ENCODE peak calls at places on chromosomes 1 and 21, in eight cellular contexts. Z is mesendoderm; O is hepatocyte; M is A549; K is breast epithelium; P is GM23248; N is CD8-positive, alpha-beta T cell; X is aorta. J is an unnamed sample.

GRCh38 chr1:5986018-5986417 is 6.2 kb downstream of the NPHP4 start:
- DNase-seq in Z (no peak), O (no peak), M (no peak), K (no peak), P (no peak), N (no peak), X (peak; percentile 52), J (no peak)

GRCh38 chr21:46375560-46376230 is 51.7 kb downstream of the PCNT start:
- DNase-seq in Z (no peak), O (no peak), M (no peak), K (no peak), P (no peak), N (no peak), X (no peak), J (no peak)

GRCh38 chr1:192766009-192766625 is 42.7 kb upstream of the RGS2 start:
- DNase-seq in Z (no peak), O (peak; percentile 10), M (no peak), K (no peak), P (peak; percentile 57), N (no peak), X (no peak), J (no peak)

GRCh38 chr1:197619008-197619640 is 156.2 kb downstream of the DENND1B start:
- DNase-seq in Z (peak; percentile 16), O (no peak), M (peak; percentile 31), K (no peak), P (peak; percentile 56), N (no peak), X (no peak), J (no peak)

GRCh38 chr1:86648255-86648654 is 56.1 kb upstream of the SH3GLB1 start:
- DNase-seq in Z (peak; percentile 6), O (no peak), M (no peak), K (no peak), P (peak; percentile 82), N (no peak), X (no peak), J (no peak)

GRCh38 chr1:29708818-29709710 is 472.7 kb downstream of the PTPRU start:
- DNase-seq in Z (peak; percentile 50), O (peak; percentile 38), M (peak; percentile 82), K (no peak), P (peak; percentile 81), N (no peak), X (no peak), J (peak; percentile 78)

GRCh38 chr1:112309499-112309898 is 86.5 kb upstream of the CTTNBP2NL start:
- DNase-seq in Z (no peak), O (no peak), M (no peak), K (no peak), P (no peak), N (no peak), X (no peak), J (no peak)

GRCh38 chr1:115275216-115275615 is 62.8 kb downstream of the NGF start:
- DNase-seq in Z (peak; percentile 65), O (no peak), M (peak; percentile 5), K (no peak), P (no peak), N (no peak), X (no peak), J (no peak)

GRCh38 chr21:16563111-16563510 is 833.3 kb downstream of the USP25 start:
- DNase-seq in Z (no peak), O (no peak), M (no peak), K (no peak), P (no peak), N (no peak), X (no peak), J (no peak)

GRCh38 chr1:162541619-162542141 is 19.8 kb upstream of the UAP1 start:
- DNase-seq in Z (no peak), O (peak; percentile 52), M (peak; percentile 25), K (no peak), P (peak; percentile 98), N (no peak), X (no peak), J (no peak)

GRCh38 chr1:221521686-221522085 is 220.2 kb downstream of the DUSP10 start:
- DNase-seq in Z (no peak), O (no peak), M (no peak), K (no peak), P (no peak), N (no peak), X (no peak), J (no peak)

GRCh38 chr1:191371626-191372025 is 786.6 kb upstream of the RGS18 start:
- DNase-seq in Z (no peak), O (no peak), M (no peak), K (no peak), P (no peak), N (no peak), X (no peak), J (no peak)
- H3K4me1 ChIP-seq in Z (no peaks in the 10 kb centered on the region), O (no peaks in the 10 kb centered on the region), M (no peaks in the 10 kb centered on the region), K (no peaks in the 10 kb centered on the region), P (no peaks in the 10 kb centered on the region), N (no peaks in the 10 kb centered on the region), X (no peaks in the 10 kb centered on the region), J (no peaks in the 10 kb centered on the region)

DNA sequence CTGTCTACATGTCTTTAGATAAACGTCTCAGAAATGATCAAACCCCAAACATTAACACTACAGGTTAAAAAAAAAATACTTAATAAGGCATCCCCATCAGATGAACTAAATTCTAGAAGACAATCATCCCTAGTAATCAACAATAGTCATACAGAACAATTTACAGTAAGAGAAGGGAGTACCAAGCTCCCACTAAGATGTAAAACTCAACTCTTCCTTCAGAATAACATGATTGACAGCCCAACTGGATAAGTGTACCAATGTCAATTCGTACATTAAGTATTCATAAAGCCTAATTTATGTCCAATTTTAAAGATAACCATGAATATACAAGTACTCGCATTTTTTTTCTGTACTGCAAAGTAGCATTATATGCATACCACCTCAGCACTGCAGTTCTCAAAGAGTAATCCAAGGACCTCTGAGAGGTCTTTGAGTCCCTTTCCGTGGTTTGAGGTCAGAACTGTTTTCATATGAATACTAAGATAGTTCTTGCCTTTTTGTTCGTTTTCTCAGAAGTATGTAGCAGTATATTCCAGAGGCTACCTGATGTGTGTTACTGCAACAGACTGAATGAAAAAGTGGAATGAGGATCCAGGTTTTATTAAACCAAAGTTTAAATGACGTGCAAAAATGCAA is 6.6 kb downstream of the SCAF4 start:
- DNase-seq in Z (no peak), O (no peak), M (no peak), K (no peak), P (no peak), N (no peak), X (no peak), J (no peak)
- H3K4me1 ChIP-seq in Z (peaks cover 8% of the 10 kb centered on the region), O (peaks cover 19% of the 10 kb centered on the region), M (peaks cover 34% of the 10 kb centered on the region), K (no peaks in the 10 kb centered on the region), P (peaks cover 17% of the 10 kb centered on the region), N (peaks cover 69% of the 10 kb centered on the region), X (peaks cover 6% of the 10 kb centered on the region), J (no peaks in the 10 kb centered on the region)

GRCh38 chr1:180167721-180168467 is 13.2 kb downstream of the QSOX1 start:
- DNase-seq in Z (peak; percentile 93), O (peak; percentile 86), M (peak; percentile 83), K (peak; percentile 83), P (no peak), N (no peak), X (no peak), J (no peak)

GRCh38 chr1:180165509-180166435 is 11.1 kb downstream of the QSOX1 start:
- DNase-seq in Z (no peak), O (no peak), M (no peak), K (peak; percentile 20), P (no peak), N (no peak), X (no peak), J (peak; percentile 30)

GRCh38 chr1:180167021-180167701 is 12.5 kb downstream of the QSOX1 start:
- DNase-seq in Z (no peak), O (no peak), M (no peak), K (no peak), P (no peak), N (no peak), X (no peak), J (peak; percentile 52)

GRCh38 chr1:180165096-180165495 is 10.4 kb downstream of the QSOX1 start:
- DNase-seq in Z (no peak), O (no peak), M (no peak), K (peak; percentile 2), P (no peak), N (no peak), X (no peak), J (no peak)

GRCh38 chr1:180166436-180166800 is 11.7 kb downstream of the QSOX1 start:
- DNase-seq in Z (no peak), O (no peak), M (no peak), K (no peak), P (no peak), N (no peak), X (no peak), J (no peak)
- H3K4me1 ChIP-seq in Z (peaks cover 4% of the 10 kb centered on the region), O (peaks cover 12% of the 10 kb centered on the region), M (peaks cover 19% of the 10 kb centered on the region), K (peaks cover 5% of the 10 kb centered on the region), P (no peaks in the 10 kb centered on the region), N (no peaks in the 10 kb centered on the region), X (peaks cover 5% of the 10 kb centered on the region), J (peaks cover 22% of the 10 kb centered on the region)

GRCh38 chr1:23556661-23557470 is 2.4 kb downstream of the ID3 start:
- DNase-seq in Z (peak; percentile 83), O (no peak), M (peak; percentile 82), K (no peak), P (peak; percentile 81), N (no peak), X (no peak), J (peak; percentile 24)

GRCh38 chr1:23555949-23556640 is 3.2 kb downstream of the ID3 start:
- DNase-seq in Z (peak; percentile 96), O (peak; percentile 62), M (peak; percentile 87), K (no peak), P (peak; percentile 90), N (no peak), X (peak; percentile 78), J (peak; percentile 21)

GRCh38 chr1:23558872-23559135 is 497 bp downstream of the ID3 start:
- DNase-seq in Z (no peak), O (no peak), M (peak; percentile 40), K (no peak), P (peak; percentile 38), N (peak; percentile 26), X (no peak), J (no peak)

GRCh38 chr1:23558140-23558871 is 995 bp downstream of the ID3 start:
- DNase-seq in Z (no peak), O (peak; percentile 73), M (peak; percentile 77), K (no peak), P (peak; percentile 71), N (peak; percentile 45), X (peak; percentile 89), J (peak; percentile 76)

GRCh38 chr1:23557471-23558124 is 1.7 kb downstream of the ID3 start:
- DNase-seq in Z (no peak), O (no peak), M (no peak), K (no peak), P (peak; percentile 46), N (no peak), X (no peak), J (no peak)
- H3K4me1 ChIP-seq in Z (peaks cover 15% of the 10 kb centered on the region), O (peaks cover 60% of the 10 kb centered on the region), M (peaks cover 53% of the 10 kb centered on the region), K (no peaks in the 10 kb centered on the region), P (peaks cover 55% of the 10 kb centered on the region), N (peaks cover 59% of the 10 kb centered on the region), X (no peaks in the 10 kb centered on the region), J (peaks cover 38% of the 10 kb centered on the region)